ENCODE peak calls at places on chromosome 10, in ten cellular contexts. U, D, O, S, L, C, E, K, A and N are unnamed samples.
A peak's percentile ranks its signal among the peaks of the same experiment; 100 is the strongest.

GRCh38 chr10:24826022-24826421 is 102.3 kb upstream of the ARHGAP21 start:
- DNase-seq in U (no peak), O (no peak), E (no peak), L (peak; percentile 75), C (no peak), A (no peak), K (peak; percentile 78), D (no peak), S (no peak), N (no peak)

GRCh38 chr10:122435212-122435827 is 19.1 kb upstream of the ARMS2 start:
- DNase-seq in L (no peak), O (no peak), U (no peak), S (peak; percentile 72), K (peak; percentile 36), D (no peak), A (no peak), E (no peak), C (no peak), N (no peak)

GRCh38 chr10:95346715-95347401 is 56.1 kb upstream of the PDLIM1 start:
- DNase-seq in S (peak; percentile 68), L (no peak), O (no peak), U (no peak), D (no peak), A (peak; percentile 78), E (no peak), K (no peak), C (no peak), N (no peak)

GRCh38 chr10:79054203-79055099 is 14.3 kb upstream of the ZMIZ1 start:
- DNase-seq in C (peak; percentile 36), L (no peak), O (no peak), U (no peak), E (no peak), K (no peak), D (no peak), S (no peak), A (peak; percentile 41), N (no peak)

GRCh38 chr10:19767876-19768275 is 48.4 kb upstream of the PLXDC2 start:
- DNase-seq in D (no peak), U (no peak), K (no peak), E (no peak), S (peak; percentile 57), A (peak; percentile 85), L (no peak), C (no peak), O (no peak), N (no peak)

GRCh38 chr10:78973901-78974408 is 94.8 kb upstream of the ZMIZ1 start:
- DNase-seq in E (peak; percentile 60), S (peak; percentile 93), L (no peak), K (peak; percentile 51), C (peak; percentile 90), U (peak; percentile 25), O (peak; percentile 85), A (peak; percentile 94), D (peak; percentile 22), N (no peak)

GRCh38 chr10:112208292-112208691 is 24.7 kb upstream of the GPAM start:
- DNase-seq in D (no peak), E (no peak), L (no peak), O (no peak), K (peak; percentile 48), C (no peak), A (no peak), S (no peak), U (no peak), N (no peak)

GRCh38 chr10:132675031-132675740 is 110.8 kb downstream of the NKX6-2 start:
- DNase-seq in K (no peak), S (peak; percentile 1), C (peak; percentile 57), U (no peak), A (peak; percentile 27), O (no peak), L (no peak), D (no peak), E (no peak), N (no peak)

GRCh38 chr10:114363745-114364460 is 40.4 kb downstream of the AFAP1L2 start:
- DNase-seq in A (no peak), L (no peak), U (no peak), K (no peak), S (no peak), E (no peak), O (no peak), D (no peak), C (no peak), N (no peak)

GRCh38 chr10:4781955-4782354 is 44.1 kb upstream of the AKR1E2 start:
- DNase-seq in L (peak; percentile 40), D (no peak), U (no peak), A (no peak), S (no peak), E (no peak), C (no peak), K (no peak), O (no peak), N (no peak)

GRCh38 chr10:103350522-103351260 is at the start of gene PCGF6:
- DNase-seq in K (peak; percentile 68), U (peak; percentile 50), O (peak; percentile 92), A (peak; percentile 97), D (peak; percentile 39), E (peak; percentile 98), S (peak; percentile 96), L (peak; percentile 69), C (peak; percentile 81), N (peak; percentile 78)

GRCh38 chr10:93821051-93821772 is 63.5 kb downstream of the LGI1 start:
- DNase-seq in E (no peak), O (no peak), L (peak; percentile 20), K (peak; percentile 25), U (no peak), D (no peak), A (no peak), S (peak; percentile 27), C (no peak), N (no peak)

GRCh38 chr10:4431114-4431862 is 394.7 kb upstream of the AKR1E2 start:
- DNase-seq in D (no peak), S (no peak), K (peak; percentile 17), U (no peak), O (no peak), E (no peak), A (no peak), L (no peak), C (no peak), N (no peak)

GRCh38 chr10:129964611-129965417 is 740 bp upstream of the EBF3 start:
- DNase-seq in L (no peak), D (no peak), K (no peak), A (peak; percentile 78), C (peak; percentile 76), E (no peak), U (no peak), O (no peak), S (peak; percentile 70), N (no peak)

GRCh38 chr10:127903789-127904188 is 3.1 kb upstream of the PTPRE start:
- DNase-seq in S (no peak), K (no peak), E (no peak), O (no peak), U (no peak), C (no peak), D (no peak), A (no peak), L (no peak), N (no peak)

GRCh38 chr10:17025444-17026295 is 103.9 kb downstream of the CUBN start:
- DNase-seq in A (peak; percentile 42), L (peak; percentile 98), U (peak; percentile 46), E (no peak), S (peak; percentile 50), D (peak; percentile 37), C (peak; percentile 90), K (peak; percentile 92), O (peak; percentile 85), N (no peak)

GRCh38 chr10:87818505-87819273 is 663 bp upstream of the ATAD1 start:
- DNase-seq in D (peak; percentile 55), E (peak; percentile 17), K (no peak), L (peak; percentile 55), O (peak; percentile 79), C (no peak), S (peak; percentile 40), A (peak; percentile 70), U (peak; percentile 52), N (no peak)

GRCh38 chr10:115659616-115660015 is 566.5 kb downstream of the ATRNL1 start:
- DNase-seq in A (no peak), S (no peak), D (no peak), K (peak; percentile 2), C (no peak), L (peak; percentile 2), U (no peak), E (no peak), O (no peak), N (no peak)

GRCh38 chr10:119263966-119264621 is 56.7 kb downstream of the GRK5 start:
- DNase-seq in A (no peak), K (peak; percentile 28), L (no peak), O (no peak), E (no peak), C (no peak), S (no peak), D (no peak), U (no peak), N (no peak)

GRCh38 chr10:31808258-31809218 is 120.1 kb downstream of the ARHGAP12 start:
- DNase-seq in A (peak; percentile 52), U (no peak), D (no peak), S (peak; percentile 41), K (peak; percentile 70), L (peak; percentile 18), E (peak; percentile 8), O (peak; percentile 55), C (no peak), N (no peak)

GRCh38 chr10:90969947-90970673 is 49.2 kb upstream of the ANKRD1 start:
- DNase-seq in D (no peak), E (no peak), C (no peak), S (no peak), K (peak; percentile 61), L (peak; percentile 48), U (no peak), A (no peak), O (no peak), N (no peak)

GRCh38 chr10:63702107-63702506 is 180.9 kb downstream of the REEP3 start:
- DNase-seq in E (no peak), K (peak; percentile 64), A (no peak), L (no peak), C (no peak), O (no peak), U (no peak), D (no peak), S (no peak), N (no peak)

GRCh38 chr10:26481914-26482550 is 43.9 kb downstream of the APBB1IP start:
- DNase-seq in A (no peak), E (no peak), O (no peak), C (no peak), L (no peak), K (no peak), D (no peak), U (no peak), S (no peak), N (no peak)

GRCh38 chr10:12235796-12236195 is 39.8 kb downstream of the CDC123 start:
- DNase-seq in K (peak; percentile 57), A (no peak), S (no peak), E (no peak), L (no peak), U (no peak), D (no peak), C (no peak), O (no peak), N (no peak)

GRCh38 chr10:92972066-92972870 is 88.3 kb upstream of the CYP26C1 start:
- DNase-seq in E (no peak), S (no peak), L (peak; percentile 87), A (no peak), D (no peak), K (peak; percentile 72), U (no peak), C (no peak), O (no peak), N (no peak)

GRCh38 chr10:35640474-35640873 is 1.6 kb downstream of the FZD8 start:
- DNase-seq in C (no peak), S (peak; percentile 92), U (peak; percentile 19), D (no peak), L (peak; percentile 66), A (peak; percentile 87), K (peak; percentile 66), E (peak; percentile 44), O (peak; percentile 75), N (peak; percentile 45)

GRCh38 chr10:29688230-29688634 is 53.5 kb upstream of the SVIL start:
- DNase-seq in O (no peak), D (no peak), A (peak; percentile 86), L (no peak), E (no peak), K (peak; percentile 52), S (peak; percentile 57), C (no peak), U (no peak), N (no peak)

GRCh38 chr10:18178862-18179483 is 38.7 kb downstream of the CACNB2 start:
- DNase-seq in L (no peak), O (no peak), C (no peak), U (no peak), S (no peak), A (no peak), K (no peak), D (no peak), E (no peak), N (no peak)